ENCODE peak calls at places on chromosomes 3 and 15, in eight cellular contexts. One of them, this sample, is unnamed.

GRCh38 chr15:66071621-66072295 is 181.8 kb downstream of the MEGF11 start:
- DNase-seq in A549: no peak
- DNase-seq in GM12878: no peak
- DNase-seq in suprapubic skin: no peak
- DNase-seq in Peyer's patch: no peak
- DNase-seq in adrenal gland: no peak
- DNase-seq in sigmoid colon: peak; percentile 43
- DNase-seq in esophagus muscularis mucosa: no peak
- DNase-seq in this sample: no peak

GRCh38 chr3:138474163-138474562 is 39.7 kb downstream of the ESYT3 start:
- DNase-seq in A549: no peak
- DNase-seq in GM12878: no peak
- DNase-seq in suprapubic skin: no peak
- DNase-seq in Peyer's patch: no peak
- DNase-seq in adrenal gland: no peak
- DNase-seq in sigmoid colon: peak; percentile 66
- DNase-seq in esophagus muscularis mucosa: no peak
- DNase-seq in this sample: no peak

GRCh38 chr15:91572110-91572509 is 281.4 kb upstream of the SLCO3A1 start:
- DNase-seq in A549: no peak
- DNase-seq in GM12878: no peak
- DNase-seq in suprapubic skin: no peak
- DNase-seq in Peyer's patch: no peak
- DNase-seq in adrenal gland: no peak
- DNase-seq in sigmoid colon: no peak
- DNase-seq in esophagus muscularis mucosa: peak; percentile 87
- DNase-seq in this sample: no peak

GRCh38 chr3:33165372-33165771 is 51.6 kb downstream of the CRTAP start:
- DNase-seq in A549: no peak
- DNase-seq in GM12878: no peak
- DNase-seq in suprapubic skin: no peak
- DNase-seq in Peyer's patch: no peak
- DNase-seq in adrenal gland: no peak
- DNase-seq in sigmoid colon: no peak
- DNase-seq in esophagus muscularis mucosa: no peak
- DNase-seq in this sample: no peak

GRCh38 chr3:119950666-119951325 is 143.5 kb downstream of the GSK3B start:
- DNase-seq in A549: no peak
- DNase-seq in GM12878: no peak
- DNase-seq in suprapubic skin: no peak
- DNase-seq in Peyer's patch: no peak
- DNase-seq in adrenal gland: no peak
- DNase-seq in sigmoid colon: no peak
- DNase-seq in esophagus muscularis mucosa: no peak
- DNase-seq in this sample: no peak

GRCh38 chr15:38817427-38818155 is 253.0 kb upstream of the RASGRP1 start:
- DNase-seq in A549: peak; percentile 47
- DNase-seq in GM12878: peak; percentile 36
- DNase-seq in suprapubic skin: peak; percentile 89
- DNase-seq in Peyer's patch: peak; percentile 57
- DNase-seq in adrenal gland: peak; percentile 87
- DNase-seq in sigmoid colon: peak; percentile 89
- DNase-seq in esophagus muscularis mucosa: peak; percentile 95
- DNase-seq in this sample: peak; percentile 3

GRCh38 chr3:148036331-148036881 is 627.2 kb downstream of the ZIC1 start:
- DNase-seq in A549: no peak
- DNase-seq in GM12878: no peak
- DNase-seq in suprapubic skin: no peak
- DNase-seq in Peyer's patch: no peak
- DNase-seq in adrenal gland: no peak
- DNase-seq in sigmoid colon: no peak
- DNase-seq in esophagus muscularis mucosa: no peak
- DNase-seq in this sample: no peak

GRCh38 chr15:50049871-50050270 is 69.2 kb downstream of the ATP8B4 start:
- DNase-seq in A549: no peak
- DNase-seq in GM12878: no peak
- DNase-seq in suprapubic skin: no peak
- DNase-seq in Peyer's patch: no peak
- DNase-seq in adrenal gland: no peak
- DNase-seq in sigmoid colon: no peak
- DNase-seq in esophagus muscularis mucosa: no peak
- DNase-seq in this sample: no peak

GRCh38 chr3:114510201-114510600 is 216.4 kb downstream of the TIGIT start:
- DNase-seq in A549: no peak
- DNase-seq in GM12878: no peak
- DNase-seq in suprapubic skin: no peak
- DNase-seq in Peyer's patch: no peak
- DNase-seq in adrenal gland: no peak
- DNase-seq in sigmoid colon: no peak
- DNase-seq in esophagus muscularis mucosa: no peak
- DNase-seq in this sample: no peak

GRCh38 chr3:130609166-130609574 is 92.2 kb downstream of the COL6A6 start:
- DNase-seq in A549: no peak
- DNase-seq in GM12878: no peak
- DNase-seq in suprapubic skin: no peak
- DNase-seq in Peyer's patch: no peak
- DNase-seq in adrenal gland: peak; percentile 19
- DNase-seq in sigmoid colon: peak; percentile 60
- DNase-seq in esophagus muscularis mucosa: no peak
- DNase-seq in this sample: no peak

DNA sequence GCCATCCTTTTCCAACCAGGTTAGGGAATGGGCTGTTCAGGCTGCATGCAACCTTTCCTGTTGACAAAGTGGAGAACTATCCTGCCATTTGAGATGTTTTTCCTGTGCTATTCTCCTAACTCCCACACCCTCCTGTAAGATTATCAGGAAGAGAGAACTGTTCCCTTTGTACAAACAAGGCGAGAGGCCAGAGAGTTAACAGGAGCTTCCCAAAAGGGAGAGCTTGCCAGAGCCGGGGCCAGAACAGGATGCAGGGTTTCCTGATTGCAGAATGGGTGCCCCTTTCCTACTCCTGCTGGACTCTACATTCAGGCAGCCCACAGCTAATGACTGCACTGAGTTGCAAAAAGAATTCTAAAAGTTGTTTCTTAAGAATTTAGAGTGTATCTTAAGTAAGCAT is 17.1 kb downstream of the PML start:
- DNase-seq in A549: no peak
- DNase-seq in GM12878: no peak
- DNase-seq in suprapubic skin: no peak
- DNase-seq in Peyer's patch: no peak
- DNase-seq in adrenal gland: peak; percentile 50
- DNase-seq in sigmoid colon: peak; percentile 84
- DNase-seq in esophagus muscularis mucosa: no peak
- DNase-seq in this sample: no peak
- TF ChIP-seq POLR2A in A549: no peak
- TF ChIP-seq POLR2A in GM12878: no peak
- TF ChIP-seq POLR2A in suprapubic skin: no peak
- TF ChIP-seq POLR2A in Peyer's patch: no peak
- TF ChIP-seq POLR2A in adrenal gland: no peak
- TF ChIP-seq POLR2A in sigmoid colon: no peak
- TF ChIP-seq POLR2A in esophagus muscularis mucosa: no peak
- TF ChIP-seq POLR2A in this sample: no peak

DNA sequence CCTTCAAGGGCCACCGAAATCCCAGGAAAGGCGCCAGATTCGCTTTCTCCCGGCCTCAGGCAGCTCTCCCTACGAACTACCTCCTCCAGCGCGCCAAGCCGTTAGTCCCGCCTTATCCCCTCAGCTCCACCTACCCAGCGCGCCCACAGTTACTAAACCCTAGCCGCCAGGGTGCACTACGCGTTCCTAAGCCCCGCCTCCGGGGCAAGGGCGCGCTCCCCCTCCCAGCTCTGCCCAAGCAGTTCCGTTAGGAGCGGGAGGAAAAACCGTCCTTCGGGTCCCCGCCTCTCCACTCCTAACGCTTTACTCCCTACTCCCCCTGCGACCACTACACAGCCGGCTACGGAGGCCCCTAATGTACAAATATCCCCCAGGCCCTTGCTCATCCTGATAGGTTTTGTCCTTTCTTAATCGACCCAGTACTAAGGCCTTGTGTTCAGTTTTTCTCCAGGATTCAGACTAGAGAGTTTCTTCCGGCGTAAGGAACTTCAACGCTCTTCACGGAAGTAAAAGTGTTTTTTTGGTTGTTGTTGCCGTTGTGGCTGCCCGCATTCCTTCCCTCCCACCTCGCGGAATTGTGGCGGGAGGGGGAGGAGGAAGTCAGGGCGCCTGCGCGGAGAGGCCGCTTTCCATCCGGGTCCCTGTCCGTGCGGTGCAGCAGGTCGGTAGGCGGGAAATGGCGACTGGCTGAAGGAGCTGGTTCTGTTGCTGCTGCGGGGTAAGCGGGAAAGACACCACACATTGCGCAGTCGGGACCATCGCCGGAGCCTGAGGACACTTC is at the start of gene CTDSPL2:
- DNase-seq in A549: peak; percentile 72
- DNase-seq in GM12878: peak; percentile 91
- DNase-seq in suprapubic skin: peak; percentile 98
- DNase-seq in Peyer's patch: peak; percentile 95
- DNase-seq in adrenal gland: peak; percentile 99
- DNase-seq in sigmoid colon: peak; percentile 99
- DNase-seq in esophagus muscularis mucosa: peak; percentile 99
- DNase-seq in this sample: peak; percentile 83
- TF ChIP-seq POLR2A in A549: peak; percentile 63
- TF ChIP-seq POLR2A in GM12878: peak; percentile 93
- TF ChIP-seq POLR2A in suprapubic skin: peak; percentile 43
- TF ChIP-seq POLR2A in Peyer's patch: peak; percentile 79
- TF ChIP-seq POLR2A in adrenal gland: no peak
- TF ChIP-seq POLR2A in sigmoid colon: peak; percentile 29
- TF ChIP-seq POLR2A in esophagus muscularis mucosa: no peak
- TF ChIP-seq POLR2A in this sample: peak; percentile 43

GRCh38 chr3:50155491-50155878 is 361 bp downstream of the SEMA3F start:
- DNase-seq in A549: no peak
- DNase-seq in GM12878: no peak
- DNase-seq in suprapubic skin: no peak
- DNase-seq in Peyer's patch: no peak
- DNase-seq in adrenal gland: no peak
- DNase-seq in sigmoid colon: no peak
- DNase-seq in esophagus muscularis mucosa: no peak
- DNase-seq in this sample: no peak

GRCh38 chr3:50154476-50154839 is 666 bp upstream of the SEMA3F start:
- DNase-seq in A549: peak; percentile 48
- DNase-seq in GM12878: no peak
- DNase-seq in suprapubic skin: no peak
- DNase-seq in Peyer's patch: no peak
- DNase-seq in adrenal gland: no peak
- DNase-seq in sigmoid colon: no peak
- DNase-seq in esophagus muscularis mucosa: no peak
- DNase-seq in this sample: no peak

GRCh38 chr3:50153782-50154475 is 1.2 kb upstream of the SEMA3F start:
- DNase-seq in A549: no peak
- DNase-seq in GM12878: no peak
- DNase-seq in suprapubic skin: no peak
- DNase-seq in Peyer's patch: no peak
- DNase-seq in adrenal gland: no peak
- DNase-seq in sigmoid colon: no peak
- DNase-seq in esophagus muscularis mucosa: no peak
- DNase-seq in this sample: no peak

GRCh38 chr3:50155891-50156290 is 767 bp downstream of the SEMA3F start:
- DNase-seq in A549: no peak
- DNase-seq in GM12878: no peak
- DNase-seq in suprapubic skin: no peak
- DNase-seq in Peyer's patch: no peak
- DNase-seq in adrenal gland: no peak
- DNase-seq in sigmoid colon: no peak
- DNase-seq in esophagus muscularis mucosa: no peak
- DNase-seq in this sample: no peak

DNA sequence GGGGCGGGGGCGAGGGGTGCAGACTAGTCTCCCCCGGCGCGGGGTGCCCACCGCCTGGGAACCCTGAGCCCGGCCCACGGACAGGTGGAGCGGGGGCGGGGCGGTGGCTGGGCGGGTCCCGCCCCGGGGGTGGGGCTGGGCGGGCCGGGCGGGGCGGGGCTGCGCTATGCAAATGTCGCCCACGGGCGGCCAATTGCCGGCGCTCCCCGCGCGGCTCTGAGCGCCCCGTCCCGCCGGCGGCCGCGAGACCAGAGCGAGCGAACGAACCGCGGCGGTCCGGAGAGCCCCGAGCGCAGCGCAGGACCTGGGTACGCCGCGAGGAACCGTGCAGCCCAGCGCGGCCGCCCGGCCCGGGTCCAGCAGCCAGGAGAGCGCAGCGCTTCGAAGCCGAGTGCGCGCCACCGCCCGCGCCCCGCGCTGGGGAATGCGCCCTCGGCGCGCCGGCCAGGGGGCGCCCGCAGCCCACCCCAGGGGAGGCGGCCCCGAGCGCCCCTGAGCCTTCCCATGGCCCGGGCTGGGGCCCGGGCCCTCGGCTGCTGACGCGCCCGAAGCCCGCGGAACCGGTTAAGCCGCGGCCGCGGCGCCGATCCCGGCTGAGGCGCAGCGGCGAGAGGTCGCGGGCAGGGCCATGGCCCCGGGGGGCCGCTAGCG is at the start of gene SEMA3F:
- DNase-seq in A549: peak; percentile 70
- DNase-seq in GM12878: no peak
- DNase-seq in suprapubic skin: no peak
- DNase-seq in Peyer's patch: peak; percentile 66
- DNase-seq in adrenal gland: peak; percentile 65
- DNase-seq in sigmoid colon: peak; percentile 74
- DNase-seq in esophagus muscularis mucosa: no peak
- DNase-seq in this sample: no peak
- TF ChIP-seq POLR2A in A549: peak; percentile 49
- TF ChIP-seq POLR2A in GM12878: no peak
- TF ChIP-seq POLR2A in suprapubic skin: no peak
- TF ChIP-seq POLR2A in Peyer's patch: peak; percentile 62
- TF ChIP-seq POLR2A in adrenal gland: no peak
- TF ChIP-seq POLR2A in sigmoid colon: no peak
- TF ChIP-seq POLR2A in esophagus muscularis mucosa: no peak
- TF ChIP-seq POLR2A in this sample: peak; percentile 73

GRCh38 chr3:52537726-52538421 is 1.5 kb downstream of the UQCC5 start:
- DNase-seq in A549: no peak
- DNase-seq in GM12878: no peak
- DNase-seq in suprapubic skin: no peak
- DNase-seq in Peyer's patch: no peak
- DNase-seq in adrenal gland: peak; percentile 30
- DNase-seq in sigmoid colon: no peak
- DNase-seq in esophagus muscularis mucosa: peak; percentile 72
- DNase-seq in this sample: no peak
- TF ChIP-seq POLR2A in A549: no peak
- TF ChIP-seq POLR2A in GM12878: no peak
- TF ChIP-seq POLR2A in suprapubic skin: no peak
- TF ChIP-seq POLR2A in Peyer's patch: no peak
- TF ChIP-seq POLR2A in adrenal gland: no peak
- TF ChIP-seq POLR2A in sigmoid colon: no peak
- TF ChIP-seq POLR2A in esophagus muscularis mucosa: no peak
- TF ChIP-seq POLR2A in this sample: no peak